ENCODE peak calls at places on chromosomes 7 and 10, in ten cellular contexts. W is thoracic aorta, B is progenitor cell of endocrine pancreas, E is RWPE1, X is fibroblast of lung, J is brain microvascular endothelial cell, L is heart right ventricle, Z is B cell, A is coronary artery, G is astrocyte. Y is an unnamed sample.

GRCh38 chr10:20839141-20839540 is 58.0 kb downstream of the NEBL start:
- DNase-seq in W (no peak), B (no peak), E (peak), X (peak), J (peak), L (no peak), Z (no peak), A (no peak), G (peak), Y (no peak)

GRCh38 chr7:67100956-67101361 is 104.3 kb downstream of the TYW1 start:
- DNase-seq in W (no peak), B (no peak), E (no peak), X (peak), J (no peak), L (no peak), Z (no peak), A (no peak), G (no peak), Y (no peak)

GRCh38 chr7:156861212-156861611 is 31.8 kb downstream of the LMBR1 start:
- DNase-seq in W (no peak), B (no peak), E (no peak), X (no peak), J (no peak), L (no peak), Z (no peak), A (no peak), G (no peak), Y (no peak)

GRCh38 chr7:139095194-139095659 is 14.3 kb downstream of the ZC3HAV1 start:
- DNase-seq in W (no peak), B (no peak), E (no peak), X (no peak), J (no peak), L (no peak), Z (peak), A (no peak), G (no peak), Y (peak)

GRCh38 chr7:2856388-2857169 is 12.5 kb upstream of the GNA12 start:
- DNase-seq in W (no peak), B (no peak), E (no peak), X (no peak), J (peak), L (no peak), Z (no peak), A (no peak), G (no peak), Y (no peak)

GRCh38 chr10:86711957-86712708 is 43.8 kb downstream of the LDB3 start:
- DNase-seq in W (no peak), B (no peak), E (peak), X (peak), J (no peak), L (no peak), Z (peak), A (peak), G (peak), Y (peak)

GRCh38 chr10:48487244-48487643 is 117.6 kb downstream of the ARHGAP22 start:
- DNase-seq in W (no peak), B (no peak), E (no peak), X (no peak), J (no peak), L (no peak), Z (peak), A (no peak), G (no peak), Y (no peak)

GRCh38 chr7:116687801-116688201 is 15.8 kb downstream of the MET start:
- DNase-seq in W (no peak), B (no peak), E (peak), X (peak), J (peak), L (no peak), Z (no peak), A (no peak), G (peak), Y (no peak)

GRCh38 chr7:27303021-27303420 is 60.4 kb downstream of the EVX1 start:
- DNase-seq in W (no peak), B (no peak), E (peak), X (no peak), J (no peak), L (no peak), Z (no peak), A (no peak), G (no peak), Y (no peak)

GRCh38 chr10:99450624-99451498 is 20.4 kb upstream of the GOT1 start:
- DNase-seq in W (no peak), B (no peak), E (no peak), X (no peak), J (no peak), L (peak), Z (no peak), A (no peak), G (no peak), Y (no peak)

GRCh38 chr10:5252177-5253037 is 55.8 kb downstream of the AKR1C4 start:
- DNase-seq in W (no peak), B (no peak), E (no peak), X (no peak), J (no peak), L (no peak), Z (no peak), A (no peak), G (no peak), Y (no peak)

GRCh38 chr10:13347235-13348156 is 597 bp downstream of the SEPHS1 start:
- DNase-seq in W (peak), B (peak), E (peak), X (peak), J (peak), L (peak), Z (peak), A (peak), G (peak), Y (peak)

GRCh38 chr7:92421676-92422435 is 25.4 kb upstream of the GATAD1 start:
- DNase-seq in W (no peak), B (no peak), E (no peak), X (no peak), J (no peak), L (no peak), Z (no peak), A (no peak), G (no peak), Y (no peak)

GRCh38 chr7:41724996-41725395 is 22.1 kb upstream of the INHBA start:
- DNase-seq in W (no peak), B (no peak), E (no peak), X (no peak), J (no peak), L (no peak), Z (no peak), A (no peak), G (no peak), Y (no peak)

GRCh38 chr7:20650782-20651181 is 35.3 kb downstream of the ABCB5 start:
- DNase-seq in W (no peak), B (no peak), E (no peak), X (no peak), J (no peak), L (no peak), Z (no peak), A (no peak), G (no peak), Y (no peak)

GRCh38 chr7:20653636-20654035 is 38.2 kb downstream of the ABCB5 start:
- DNase-seq in W (no peak), B (no peak), E (no peak), X (no peak), J (no peak), L (no peak), Z (no peak), A (no peak), G (no peak), Y (no peak)

GRCh38 chr7:20647051-20647450 is 31.6 kb downstream of the ABCB5 start:
- DNase-seq in W (no peak), B (no peak), E (no peak), X (peak), J (peak), L (no peak), Z (no peak), A (no peak), G (peak), Y (no peak)

GRCh38 chr7:20647908-20648776 is 32.7 kb downstream of the ABCB5 start:
- DNase-seq in W (no peak), B (no peak), E (peak), X (peak), J (no peak), L (no peak), Z (no peak), A (no peak), G (peak), Y (no peak)

GRCh38 chr7:20651960-20652544 is 36.6 kb downstream of the ABCB5 start:
- DNase-seq in W (no peak), B (no peak), E (peak), X (peak), J (peak), L (no peak), Z (no peak), A (no peak), G (peak), Y (no peak)
- TF ChIP-seq CTCF in W (no peak), B (peak), E (peak), X (peak), J (peak), L (peak), Z (no peak), A (no peak), G (peak), Y (no peak)

DNA sequence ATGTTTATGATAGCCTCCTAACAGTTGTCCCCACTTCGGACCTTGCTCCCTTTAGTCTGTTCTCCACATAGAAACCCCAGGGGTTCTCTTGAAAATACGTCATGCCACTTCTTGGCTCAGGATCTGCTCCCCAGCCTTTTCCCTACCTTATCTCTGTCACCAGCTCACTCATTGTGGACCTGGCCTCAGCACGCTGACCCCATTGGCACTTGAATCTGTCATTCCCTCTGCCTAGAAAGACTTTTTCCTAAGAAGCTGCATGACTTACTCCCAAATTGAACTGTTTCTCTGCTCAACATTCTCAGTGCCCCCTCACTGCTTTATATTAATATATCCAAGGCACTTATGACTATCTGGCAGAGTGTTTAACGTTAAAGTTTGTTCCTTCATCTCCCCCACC is 8.4 kb downstream of the EPDR1 start:
- DNase-seq in W (no peak), B (no peak), E (no peak), X (no peak), J (no peak), L (no peak), Z (no peak), A (no peak), G (no peak), Y (no peak)
- TF ChIP-seq CTCF in W (no peak), B (no peak), E (no peak), X (no peak), J (no peak), L (no peak), Z (no peak), A (no peak), G (no peak), Y (no peak)

DNA sequence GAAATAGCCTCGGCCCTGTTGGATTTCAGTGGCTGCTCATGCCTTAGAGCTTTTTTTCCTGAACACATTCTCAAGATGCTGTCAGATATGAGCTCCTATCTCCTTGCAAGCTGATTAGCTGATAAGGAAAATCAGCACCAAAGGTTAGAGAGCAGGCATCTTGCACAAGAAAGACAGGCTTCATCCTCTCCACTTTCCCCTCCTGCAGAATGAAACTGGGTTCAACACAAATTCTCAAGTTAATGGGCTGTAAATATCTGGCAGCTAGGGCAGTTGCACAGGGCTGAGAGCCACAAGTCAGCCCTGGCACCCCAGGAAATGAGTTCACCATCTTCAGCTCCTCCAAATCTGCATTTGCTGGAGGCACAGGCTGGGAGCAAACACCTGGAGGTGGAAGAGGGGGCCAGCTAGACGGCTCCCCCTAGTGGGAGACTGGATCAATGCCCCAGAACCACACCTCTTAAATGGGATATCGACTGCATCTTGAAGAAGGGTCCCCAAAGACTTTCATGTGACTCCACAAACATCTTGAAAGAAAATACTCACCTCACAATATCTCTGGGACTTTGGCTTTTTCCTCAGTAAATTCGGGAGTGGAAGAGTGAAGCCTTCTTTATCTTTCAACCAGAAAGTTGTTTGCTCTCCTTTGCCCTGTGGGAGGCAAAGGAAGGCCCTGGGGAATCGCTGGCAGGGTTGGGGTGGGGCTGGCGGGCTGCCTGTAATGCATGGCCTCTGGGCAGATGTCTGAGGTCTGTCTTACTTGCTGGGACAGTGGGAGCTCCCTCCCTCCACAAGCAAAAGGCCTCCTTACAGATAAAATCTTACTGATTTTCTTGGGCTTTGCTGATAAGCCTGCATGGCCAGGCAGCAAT is 24.7 kb downstream of the TECTB start:
- DNase-seq in W (no peak), B (peak), E (peak), X (peak), J (peak), L (no peak), Z (peak), A (peak), G (peak), Y (no peak)
- TF ChIP-seq CTCF in W (peak), B (peak), E (peak), X (peak), J (peak), L (peak), Z (peak), A (peak), G (peak), Y (no peak)

DNA sequence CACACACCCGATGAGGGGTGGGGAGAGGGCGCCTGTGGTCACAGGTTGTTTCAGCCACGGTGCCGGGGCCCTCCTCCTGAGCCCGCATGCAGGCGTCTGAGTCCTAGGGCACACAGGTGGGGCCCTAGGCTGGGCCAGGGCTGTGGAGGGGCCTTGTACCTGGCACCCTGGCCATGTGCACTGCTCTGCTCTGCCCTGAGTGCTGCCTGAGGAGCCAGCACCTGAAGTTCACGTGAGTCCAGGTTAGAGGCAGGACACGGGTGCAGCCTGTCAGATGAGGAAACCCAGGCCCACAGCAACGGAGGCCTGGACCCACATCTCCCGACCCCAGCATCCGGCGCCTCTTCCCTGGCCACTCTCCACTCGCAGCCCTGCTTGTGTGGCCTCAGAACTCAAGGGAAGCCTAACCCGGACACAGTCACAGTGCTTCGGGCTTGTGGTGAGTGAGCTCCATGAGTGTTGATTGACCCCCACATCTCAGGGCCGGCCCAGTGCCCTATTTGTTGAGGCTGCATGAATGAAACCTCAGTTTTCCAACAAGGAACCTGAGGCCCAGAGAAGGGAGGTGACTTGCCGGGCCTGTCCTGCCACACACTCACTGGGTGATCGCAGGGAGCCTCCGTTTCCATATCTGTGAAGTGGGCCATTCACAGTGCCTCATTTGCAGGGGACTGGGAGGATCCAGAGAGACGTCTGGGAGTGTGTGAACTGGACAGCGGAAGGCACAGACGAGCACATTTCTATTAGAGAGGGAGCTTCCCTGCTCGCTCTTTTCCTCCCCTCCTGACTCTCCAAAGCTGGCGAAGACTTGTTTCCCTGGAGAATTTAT is 39.6 kb downstream of the PPIF start:
- DNase-seq in W (peak), B (peak), E (no peak), X (no peak), J (no peak), L (no peak), Z (no peak), A (peak), G (no peak), Y (peak)
- TF ChIP-seq CTCF in W (no peak), B (no peak), E (no peak), X (no peak), J (no peak), L (no peak), Z (no peak), A (no peak), G (no peak), Y (no peak)

GRCh38 chr10:30270247-30270646 is 78.8 kb downstream of the MTPAP start:
- DNase-seq in W (no peak), B (no peak), E (no peak), X (no peak), J (no peak), L (no peak), Z (no peak), A (no peak), G (no peak), Y (no peak)
- TF ChIP-seq CTCF in W (peak), B (no peak), E (peak), X (peak), J (no peak), L (no peak), Z (peak), A (no peak), G (peak), Y (no peak)

GRCh38 chr7:135337506-135337905 is 103.9 kb downstream of the STRA8 start:
- DNase-seq in W (no peak), B (no peak), E (no peak), X (no peak), J (no peak), L (no peak), Z (no peak), A (peak), G (no peak), Y (no peak)
- TF ChIP-seq CTCF in W (no peak), B (no peak), E (no peak), X (no peak), J (no peak), L (no peak), Z (no peak), A (no peak), G (no peak), Y (no peak)

GRCh38 chr10:96587255-96588059 is 645 bp upstream of the TM9SF3 start:
- DNase-seq in W (no peak), B (no peak), E (peak), X (peak), J (peak), L (peak), Z (peak), A (peak), G (peak), Y (peak)
- TF ChIP-seq CTCF in W (no peak), B (no peak), E (no peak), X (no peak), J (no peak), L (no peak), Z (no peak), A (no peak), G (no peak), Y (no peak)

GRCh38 chr7:118350260-118350659 is 125.8 kb downstream of the ANKRD7 start:
- DNase-seq in W (no peak), B (no peak), E (no peak), X (no peak), J (no peak), L (no peak), Z (no peak), A (no peak), G (no peak), Y (no peak)

GRCh38 chr7:118349604-118350003 is 125.1 kb downstream of the ANKRD7 start:
- DNase-seq in W (no peak), B (no peak), E (no peak), X (no peak), J (no peak), L (no peak), Z (no peak), A (no peak), G (no peak), Y (no peak)

GRCh38 chr7:118352854-118353453 is 128.4 kb downstream of the ANKRD7 start:
- DNase-seq in W (no peak), B (no peak), E (no peak), X (peak), J (no peak), L (no peak), Z (no peak), A (no peak), G (peak), Y (no peak)
- TF ChIP-seq CTCF in W (no peak), B (peak), E (peak), X (no peak), J (no peak), L (peak), Z (no peak), A (no peak), G (no peak), Y (no peak)

GRCh38 chr7:45863715-45864114 is 9.2 kb downstream of the CCDC201 start:
- DNase-seq in W (no peak), B (no peak), E (no peak), X (no peak), J (no peak), L (no peak), Z (no peak), A (no peak), G (no peak), Y (no peak)
- TF ChIP-seq CTCF in W (no peak), B (peak), E (no peak), X (peak), J (peak), L (no peak), Z (no peak), A (no peak), G (no peak), Y (no peak)

GRCh38 chr7:77995717-77996116 is 197.1 kb downstream of the PHTF2 start:
- DNase-seq in W (no peak), B (no peak), E (no peak), X (no peak), J (no peak), L (no peak), Z (no peak), A (no peak), G (no peak), Y (no peak)
- TF ChIP-seq CTCF in W (no peak), B (peak), E (no peak), X (no peak), J (peak), L (no peak), Z (no peak), A (no peak), G (peak), Y (no peak)

Y was measured in lower leg skin.